ENCODE peak calls at places on chromosomes 6 and 20, in ten cellular contexts. One of them, this sample, is unnamed.

GRCh38 chr6:13354331-13355042 is 26.1 kb upstream of the TBC1D7 start:
- DNase-seq in breast epithelium: no peak
- DNase-seq in endothelial cell of umbilical vein: peak
- DNase-seq in GM10248: no peak
- DNase-seq in mesothelial cell of epicardium: no peak
- DNase-seq in left ventricle myocardium inferior: no peak
- DNase-seq in cardiac muscle cell: peak
- DNase-seq in mammary epithelial cell: no peak
- DNase-seq in uterus: no peak
- DNase-seq in HCT116: no peak
- DNase-seq in this sample: no peak

GRCh38 chr6:151494235-151494950 is 576 bp downstream of the CCDC170 start:
- DNase-seq in breast epithelium: peak
- DNase-seq in endothelial cell of umbilical vein: peak
- DNase-seq in GM10248: no peak
- DNase-seq in mesothelial cell of epicardium: no peak
- DNase-seq in left ventricle myocardium inferior: peak
- DNase-seq in cardiac muscle cell: peak
- DNase-seq in mammary epithelial cell: peak
- DNase-seq in uterus: peak
- DNase-seq in HCT116: no peak
- DNase-seq in this sample: no peak

GRCh38 chr20:5065489-5066383 is 54.0 kb downstream of the PCNA start:
- DNase-seq in breast epithelium: no peak
- DNase-seq in endothelial cell of umbilical vein: peak
- DNase-seq in GM10248: no peak
- DNase-seq in mesothelial cell of epicardium: no peak
- DNase-seq in left ventricle myocardium inferior: peak
- DNase-seq in cardiac muscle cell: no peak
- DNase-seq in mammary epithelial cell: peak
- DNase-seq in uterus: peak
- DNase-seq in HCT116: peak
- DNase-seq in this sample: no peak

GRCh38 chr6:35496851-35497570 is at the start of gene TEAD3:
- DNase-seq in breast epithelium: peak
- DNase-seq in endothelial cell of umbilical vein: no peak
- DNase-seq in GM10248: peak
- DNase-seq in mesothelial cell of epicardium: peak
- DNase-seq in left ventricle myocardium inferior: peak
- DNase-seq in cardiac muscle cell: peak
- DNase-seq in mammary epithelial cell: peak
- DNase-seq in uterus: peak
- DNase-seq in HCT116: no peak
- DNase-seq in this sample: peak

GRCh38 chr6:13702809-13703302 is 8.8 kb downstream of the RANBP9 start:
- DNase-seq in breast epithelium: no peak
- DNase-seq in endothelial cell of umbilical vein: no peak
- DNase-seq in GM10248: peak
- DNase-seq in mesothelial cell of epicardium: no peak
- DNase-seq in left ventricle myocardium inferior: no peak
- DNase-seq in cardiac muscle cell: no peak
- DNase-seq in mammary epithelial cell: no peak
- DNase-seq in uterus: no peak
- DNase-seq in HCT116: no peak
- DNase-seq in this sample: no peak

GRCh38 chr6:104940881-104941693 is 15.8 kb upstream of the LIN28B start:
- DNase-seq in breast epithelium: no peak
- DNase-seq in endothelial cell of umbilical vein: peak
- DNase-seq in GM10248: peak
- DNase-seq in mesothelial cell of epicardium: peak
- DNase-seq in left ventricle myocardium inferior: no peak
- DNase-seq in cardiac muscle cell: peak
- DNase-seq in mammary epithelial cell: peak
- DNase-seq in uterus: no peak
- DNase-seq in HCT116: no peak
- DNase-seq in this sample: peak

GRCh38 chr20:60055740-60056139 is 97.5 kb downstream of the CDH26 start:
- DNase-seq in breast epithelium: no peak
- DNase-seq in endothelial cell of umbilical vein: no peak
- DNase-seq in GM10248: no peak
- DNase-seq in mesothelial cell of epicardium: no peak
- DNase-seq in left ventricle myocardium inferior: peak
- DNase-seq in cardiac muscle cell: no peak
- DNase-seq in mammary epithelial cell: peak
- DNase-seq in uterus: no peak
- DNase-seq in HCT116: no peak
- DNase-seq in this sample: no peak

GRCh38 chr6:16723833-16724232 is 37.4 kb downstream of the ATXN1 start:
- DNase-seq in breast epithelium: no peak
- DNase-seq in endothelial cell of umbilical vein: peak
- DNase-seq in GM10248: no peak
- DNase-seq in mesothelial cell of epicardium: no peak
- DNase-seq in left ventricle myocardium inferior: no peak
- DNase-seq in cardiac muscle cell: peak
- DNase-seq in mammary epithelial cell: peak
- DNase-seq in uterus: no peak
- DNase-seq in HCT116: peak
- DNase-seq in this sample: no peak

GRCh38 chr20:25437153-25437581 is 29.7 kb downstream of the GINS1 start:
- DNase-seq in breast epithelium: no peak
- DNase-seq in endothelial cell of umbilical vein: no peak
- DNase-seq in GM10248: no peak
- DNase-seq in mesothelial cell of epicardium: no peak
- DNase-seq in left ventricle myocardium inferior: no peak
- DNase-seq in cardiac muscle cell: peak
- DNase-seq in mammary epithelial cell: peak
- DNase-seq in uterus: no peak
- DNase-seq in HCT116: no peak
- DNase-seq in this sample: no peak

GRCh38 chr6:13303668-13304017 is 24.7 kb downstream of the TBC1D7 start:
- DNase-seq in breast epithelium: no peak
- DNase-seq in endothelial cell of umbilical vein: peak
- DNase-seq in GM10248: peak
- DNase-seq in mesothelial cell of epicardium: peak
- DNase-seq in left ventricle myocardium inferior: peak
- DNase-seq in cardiac muscle cell: peak
- DNase-seq in mammary epithelial cell: no peak
- DNase-seq in uterus: peak
- DNase-seq in HCT116: no peak
- DNase-seq in this sample: no peak

GRCh38 chr6:148556415-148556814 is 190.4 kb upstream of the UST start:
- DNase-seq in breast epithelium: no peak
- DNase-seq in endothelial cell of umbilical vein: no peak
- DNase-seq in GM10248: no peak
- DNase-seq in mesothelial cell of epicardium: no peak
- DNase-seq in left ventricle myocardium inferior: no peak
- DNase-seq in cardiac muscle cell: no peak
- DNase-seq in mammary epithelial cell: no peak
- DNase-seq in uterus: no peak
- DNase-seq in HCT116: no peak
- DNase-seq in this sample: no peak

GRCh38 chr6:148557796-148558457 is 188.9 kb upstream of the UST start:
- DNase-seq in breast epithelium: no peak
- DNase-seq in endothelial cell of umbilical vein: no peak
- DNase-seq in GM10248: no peak
- DNase-seq in mesothelial cell of epicardium: no peak
- DNase-seq in left ventricle myocardium inferior: no peak
- DNase-seq in cardiac muscle cell: no peak
- DNase-seq in mammary epithelial cell: no peak
- DNase-seq in uterus: no peak
- DNase-seq in HCT116: no peak
- DNase-seq in this sample: no peak

GRCh38 chr6:148561629-148562028 is 185.2 kb upstream of the UST start:
- DNase-seq in breast epithelium: no peak
- DNase-seq in endothelial cell of umbilical vein: no peak
- DNase-seq in GM10248: no peak
- DNase-seq in mesothelial cell of epicardium: no peak
- DNase-seq in left ventricle myocardium inferior: no peak
- DNase-seq in cardiac muscle cell: no peak
- DNase-seq in mammary epithelial cell: no peak
- DNase-seq in uterus: no peak
- DNase-seq in HCT116: no peak
- DNase-seq in this sample: no peak

GRCh38 chr6:148563066-148563465 is 183.8 kb upstream of the UST start:
- DNase-seq in breast epithelium: no peak
- DNase-seq in endothelial cell of umbilical vein: no peak
- DNase-seq in GM10248: no peak
- DNase-seq in mesothelial cell of epicardium: no peak
- DNase-seq in left ventricle myocardium inferior: no peak
- DNase-seq in cardiac muscle cell: no peak
- DNase-seq in mammary epithelial cell: no peak
- DNase-seq in uterus: no peak
- DNase-seq in HCT116: no peak
- DNase-seq in this sample: no peak

GRCh38 chr6:148559848-148560433 is 186.9 kb upstream of the UST start:
- DNase-seq in breast epithelium: peak
- DNase-seq in endothelial cell of umbilical vein: peak
- DNase-seq in GM10248: peak
- DNase-seq in mesothelial cell of epicardium: peak
- DNase-seq in left ventricle myocardium inferior: peak
- DNase-seq in cardiac muscle cell: peak
- DNase-seq in mammary epithelial cell: peak
- DNase-seq in uterus: peak
- DNase-seq in HCT116: peak
- DNase-seq in this sample: peak
- TF ChIP-seq CTCF in breast epithelium: peak
- TF ChIP-seq CTCF in endothelial cell of umbilical vein: peak
- TF ChIP-seq CTCF in GM10248: peak
- TF ChIP-seq CTCF in mesothelial cell of epicardium: peak
- TF ChIP-seq CTCF in left ventricle myocardium inferior: peak
- TF ChIP-seq CTCF in cardiac muscle cell: peak
- TF ChIP-seq CTCF in mammary epithelial cell: peak
- TF ChIP-seq CTCF in uterus: peak
- TF ChIP-seq CTCF in HCT116: peak
- TF ChIP-seq CTCF in this sample: peak

DNA sequence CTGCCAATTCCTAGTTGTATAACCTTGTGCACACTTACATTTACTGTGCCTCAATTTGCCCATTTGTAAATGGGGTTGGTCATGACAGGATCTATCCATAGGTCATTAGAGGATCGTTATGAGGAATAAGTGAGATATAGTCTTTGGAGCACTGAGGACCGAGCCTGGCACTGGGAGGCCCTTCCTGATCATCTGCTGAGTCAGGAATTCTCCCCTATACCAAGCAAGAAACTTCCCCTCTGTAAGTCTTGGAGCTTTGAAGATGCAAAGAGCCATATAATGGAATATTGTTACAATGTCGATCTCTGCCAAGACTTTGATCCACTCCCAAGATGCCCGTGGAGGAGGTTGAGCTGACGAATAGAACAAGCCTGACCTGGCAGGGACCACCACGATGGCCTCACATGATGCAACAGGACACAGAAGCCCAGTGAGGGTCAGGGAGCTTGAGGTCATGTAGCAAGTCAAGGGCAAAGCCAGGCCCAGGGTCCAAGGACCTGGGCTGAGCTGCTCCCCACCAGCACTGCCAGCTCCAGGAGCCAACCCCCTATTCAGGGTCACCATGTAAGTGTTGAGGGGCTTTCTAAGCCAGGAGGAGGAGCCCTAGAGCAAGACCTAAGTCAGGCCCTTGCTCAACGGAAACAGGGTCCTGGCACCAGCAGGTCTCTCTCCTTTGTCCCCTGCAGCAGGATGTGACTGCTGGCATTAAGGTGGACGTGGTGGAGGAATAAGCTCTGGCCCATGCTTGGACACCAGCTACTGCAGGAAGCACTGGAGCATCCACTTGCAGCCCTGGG is 16.7 kb downstream of the PDRG1 start:
- DNase-seq in breast epithelium: no peak
- DNase-seq in endothelial cell of umbilical vein: no peak
- DNase-seq in GM10248: no peak
- DNase-seq in mesothelial cell of epicardium: no peak
- DNase-seq in left ventricle myocardium inferior: no peak
- DNase-seq in cardiac muscle cell: peak
- DNase-seq in mammary epithelial cell: no peak
- DNase-seq in uterus: no peak
- DNase-seq in HCT116: no peak
- DNase-seq in this sample: no peak
- TF ChIP-seq CTCF in breast epithelium: no peak
- TF ChIP-seq CTCF in endothelial cell of umbilical vein: no peak
- TF ChIP-seq CTCF in GM10248: no peak
- TF ChIP-seq CTCF in mesothelial cell of epicardium: no peak
- TF ChIP-seq CTCF in left ventricle myocardium inferior: no peak
- TF ChIP-seq CTCF in cardiac muscle cell: no peak
- TF ChIP-seq CTCF in mammary epithelial cell: no peak
- TF ChIP-seq CTCF in uterus: no peak
- TF ChIP-seq CTCF in HCT116: no peak
- TF ChIP-seq CTCF in this sample: peak

DNA sequence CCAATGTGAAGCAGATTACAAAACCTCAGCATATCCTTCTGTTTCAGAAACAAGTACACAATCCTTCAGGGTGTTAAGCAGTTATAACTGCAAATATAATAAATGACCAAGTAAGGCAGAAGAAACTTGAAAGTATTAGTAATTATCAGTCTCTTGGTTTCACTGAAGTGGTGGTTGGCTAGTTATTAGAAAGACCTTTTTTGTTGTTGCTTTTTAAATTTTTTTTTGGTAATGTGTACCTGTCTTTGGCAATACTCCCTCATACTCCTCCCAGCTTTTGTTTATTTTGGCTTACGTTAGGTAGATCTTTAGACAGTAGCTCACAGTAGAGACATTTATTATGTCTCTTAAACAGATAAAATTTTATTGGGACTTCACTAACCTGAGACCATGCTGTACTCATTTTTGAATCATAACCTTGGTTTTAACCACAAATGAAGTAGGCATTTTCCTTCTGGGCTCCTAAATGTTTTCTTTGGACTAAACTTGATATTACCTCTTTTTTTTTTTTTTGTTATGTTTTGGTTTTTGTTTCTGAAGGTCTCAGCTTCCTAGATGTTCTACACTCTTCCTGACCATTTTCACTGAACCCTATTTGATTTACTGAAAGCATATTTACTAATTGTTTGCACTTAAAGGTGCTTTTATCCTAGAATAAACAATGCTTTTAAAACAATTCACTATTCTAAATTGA is 6.4 kb downstream of the CD2AP start:
- DNase-seq in breast epithelium: no peak
- DNase-seq in endothelial cell of umbilical vein: peak
- DNase-seq in GM10248: no peak
- DNase-seq in mesothelial cell of epicardium: no peak
- DNase-seq in left ventricle myocardium inferior: no peak
- DNase-seq in cardiac muscle cell: no peak
- DNase-seq in mammary epithelial cell: peak
- DNase-seq in uterus: no peak
- DNase-seq in HCT116: no peak
- DNase-seq in this sample: no peak
- TF ChIP-seq CTCF in breast epithelium: no peak
- TF ChIP-seq CTCF in endothelial cell of umbilical vein: no peak
- TF ChIP-seq CTCF in GM10248: no peak
- TF ChIP-seq CTCF in mesothelial cell of epicardium: no peak
- TF ChIP-seq CTCF in left ventricle myocardium inferior: no peak
- TF ChIP-seq CTCF in cardiac muscle cell: no peak
- TF ChIP-seq CTCF in mammary epithelial cell: no peak
- TF ChIP-seq CTCF in uterus: no peak
- TF ChIP-seq CTCF in HCT116: no peak
- TF ChIP-seq CTCF in this sample: no peak

DNA sequence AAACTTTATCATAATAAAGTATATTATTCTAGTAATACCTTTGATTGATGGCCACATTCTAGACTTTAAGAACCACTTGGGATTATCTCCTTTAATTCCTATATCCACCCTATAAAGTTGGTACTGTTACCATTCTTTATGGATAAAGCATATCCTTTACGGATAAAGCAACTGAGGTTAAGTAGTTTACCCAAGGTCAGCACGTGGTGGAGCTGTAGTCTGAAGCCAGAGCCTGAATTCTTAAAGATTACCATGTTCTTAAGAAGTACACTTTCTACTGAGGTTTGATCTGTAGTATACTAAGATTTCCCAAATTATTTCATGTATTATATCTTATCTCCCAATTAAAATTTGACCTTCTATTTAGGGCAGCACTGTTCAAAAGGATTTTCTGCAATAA is 3.0 kb upstream of the NCOA7 start:
- DNase-seq in breast epithelium: no peak
- DNase-seq in endothelial cell of umbilical vein: peak
- DNase-seq in GM10248: no peak
- DNase-seq in mesothelial cell of epicardium: no peak
- DNase-seq in left ventricle myocardium inferior: no peak
- DNase-seq in cardiac muscle cell: no peak
- DNase-seq in mammary epithelial cell: no peak
- DNase-seq in uterus: no peak
- DNase-seq in HCT116: no peak
- DNase-seq in this sample: no peak
- TF ChIP-seq CTCF in breast epithelium: no peak
- TF ChIP-seq CTCF in endothelial cell of umbilical vein: peak
- TF ChIP-seq CTCF in GM10248: peak
- TF ChIP-seq CTCF in mesothelial cell of epicardium: no peak
- TF ChIP-seq CTCF in left ventricle myocardium inferior: peak
- TF ChIP-seq CTCF in cardiac muscle cell: peak
- TF ChIP-seq CTCF in mammary epithelial cell: peak
- TF ChIP-seq CTCF in uterus: no peak
- TF ChIP-seq CTCF in HCT116: peak
- TF ChIP-seq CTCF in this sample: peak